ENCODE peak calls at places on chromosomes 3 and 15, in eight cellular contexts. A, O, Y, W, I, J, V and C are unnamed samples. For H3K4me1, the result is how much of the 10 kb centered on the place peaks cover.

GRCh38 chr3:117788086-117788485 is 1078.5 kb downstream of the TUSC7 start:
- DNase-seq in A (no peak), O (no peak), Y (peak), W (no peak), I (no peak), J (no peak), V (no peak), C (no peak)

GRCh38 chr3:53821631-53822068 is 24.6 kb downstream of the CHDH start:
- DNase-seq in A (no peak), O (no peak), Y (peak), W (no peak), I (no peak), J (no peak), V (no peak), C (no peak)

GRCh38 chr3:16012086-16012485 is 162.4 kb upstream of the GALNT15 start:
- DNase-seq in A (no peak), O (no peak), Y (no peak), W (no peak), I (no peak), J (no peak), V (no peak), C (no peak)

GRCh38 chr3:8767667-8768363 is 1.6 kb downstream of the OXTR start:
- DNase-seq in A (no peak), O (peak), Y (peak), W (no peak), I (peak), J (peak), V (no peak), C (peak)

GRCh38 chr15:74958908-74959642 is 2.5 kb upstream of the RPP25 start:
- DNase-seq in A (no peak), O (no peak), Y (no peak), W (no peak), I (no peak), J (no peak), V (no peak), C (no peak)

GRCh38 chr15:74961616-74962015 is 5.0 kb upstream of the RPP25 start:
- DNase-seq in A (no peak), O (no peak), Y (no peak), W (no peak), I (no peak), J (no peak), V (no peak), C (no peak)

GRCh38 chr3:193798097-193798496 is 205.1 kb downstream of the OPA1 start:
- DNase-seq in A (no peak), O (no peak), Y (no peak), W (no peak), I (no peak), J (no peak), V (no peak), C (no peak)

GRCh38 chr15:89177633-89178306 is 43.6 kb downstream of the RLBP1 start:
- DNase-seq in A (peak), O (peak), Y (peak), W (no peak), I (peak), J (no peak), V (peak), C (peak)

GRCh38 chr15:101063891-101064794 is 145.0 kb downstream of the LRRK1 start:
- DNase-seq in A (no peak), O (peak), Y (peak), W (peak), I (peak), J (no peak), V (no peak), C (no peak)

GRCh38 chr3:32432045-32432710 is 40.5 kb downstream of the CMTM7 start:
- DNase-seq in A (no peak), O (no peak), Y (peak), W (no peak), I (no peak), J (no peak), V (no peak), C (no peak)

GRCh38 chr3:128242818-128243601 is 89.7 kb downstream of the EEFSEC start:
- DNase-seq in A (no peak), O (no peak), Y (no peak), W (no peak), I (no peak), J (peak), V (no peak), C (no peak)

GRCh38 chr15:93178371-93178770 is 89.4 kb upstream of the RGMA start:
- DNase-seq in A (no peak), O (no peak), Y (no peak), W (no peak), I (no peak), J (no peak), V (no peak), C (no peak)

GRCh38 chr3:123420416-123420968 is 28.4 kb downstream of the ADCY5 start:
- DNase-seq in A (no peak), O (no peak), Y (no peak), W (peak), I (no peak), J (no peak), V (no peak), C (no peak)

GRCh38 chr3:133413166-133414020 is 13.5 kb downstream of the BFSP2 start:
- DNase-seq in A (no peak), O (no peak), Y (no peak), W (no peak), I (no peak), J (no peak), V (no peak), C (no peak)

GRCh38 chr3:40109641-40110490 is 199.6 kb upstream of the EIF1B start:
- DNase-seq in A (no peak), O (peak), Y (no peak), W (no peak), I (no peak), J (no peak), V (no peak), C (no peak)

GRCh38 chr15:43886558-43886957 is 59.8 kb downstream of the WDR76 start:
- DNase-seq in A (no peak), O (no peak), Y (no peak), W (no peak), I (no peak), J (no peak), V (no peak), C (no peak)

GRCh38 chr3:38107911-38108648 is 28.8 kb downstream of the ACAA1 start:
- DNase-seq in A (no peak), O (no peak), Y (peak), W (no peak), I (no peak), J (no peak), V (no peak), C (no peak)

GRCh38 chr3:16447156-16447555 is 66.3 kb downstream of the RFTN1 start:
- DNase-seq in A (no peak), O (no peak), Y (no peak), W (no peak), I (no peak), J (no peak), V (no peak), C (no peak)

GRCh38 chr3:169619793-169620192 is 43.7 kb downstream of the MECOM start:
- DNase-seq in A (no peak), O (no peak), Y (no peak), W (no peak), I (no peak), J (no peak), V (no peak), C (no peak)

GRCh38 chr3:44478606-44479094 is 1.2 kb upstream of the ZNF445 start:
- DNase-seq in A (no peak), O (peak), Y (no peak), W (no peak), I (no peak), J (no peak), V (no peak), C (no peak)

GRCh38 chr3:142003291-142003690 is 126.8 kb downstream of the ATP1B3 start:
- DNase-seq in A (no peak), O (no peak), Y (no peak), W (no peak), I (no peak), J (no peak), V (no peak), C (no peak)

GRCh38 chr3:171563298-171563697 is 103.1 kb upstream of the TNIK start:
- DNase-seq in A (no peak), O (no peak), Y (no peak), W (no peak), I (no peak), J (no peak), V (no peak), C (no peak)

GRCh38 chr15:57582080-57582479 is 9.6 kb upstream of the MYZAP start:
- DNase-seq in A (no peak), O (no peak), Y (no peak), W (no peak), I (no peak), J (no peak), V (no peak), C (no peak)

GRCh38 chr3:33064929-33065328 is 32.0 kb downstream of the GLB1 start:
- DNase-seq in A (no peak), O (peak), Y (no peak), W (no peak), I (no peak), J (no peak), V (no peak), C (no peak)

GRCh38 chr15:101167791-101168462 is 83.9 kb downstream of the CHSY1 start:
- DNase-seq in A (no peak), O (peak), Y (peak), W (peak), I (peak), J (no peak), V (peak), C (peak)

GRCh38 chr3:149717391-149718056 is 34.8 kb downstream of the COMMD2 start:
- DNase-seq in A (no peak), O (peak), Y (peak), W (no peak), I (peak), J (no peak), V (peak), C (peak)

GRCh38 chr3:197298341-197298857 is at the start of gene DLG1:
- DNase-seq in A (peak), O (peak), Y (peak), W (peak), I (peak), J (no peak), V (peak), C (peak)
- TF ChIP-seq POLR2A in A (peak), O (peak), Y (no peak), W (no peak), I (peak), J (peak), V (peak), C (peak)

GRCh38 chr3:98893740-98894139 is 7.8 kb downstream of the DCBLD2 start:
- DNase-seq in A (no peak), O (no peak), Y (no peak), W (no peak), I (no peak), J (no peak), V (no peak), C (no peak)
- H3K4me1 ChIP-seq in A (under half), O (half or more), Y (under half), W (under half), I (under half), J (under half), V (half or more), C (under half)

GRCh38 chr15:60529332-60529731 is 50.4 kb upstream of the ICE2 start:
- DNase-seq in A (no peak), O (no peak), Y (no peak), W (no peak), I (no peak), J (no peak), V (no peak), C (peak)

GRCh38 chr15:60525640-60526039 is 46.7 kb upstream of the ICE2 start:
- DNase-seq in A (no peak), O (no peak), Y (no peak), W (no peak), I (no peak), J (no peak), V (no peak), C (no peak)

GRCh38 chr15:60523056-60523455 is 44.1 kb upstream of the ICE2 start:
- DNase-seq in A (no peak), O (no peak), Y (no peak), W (no peak), I (no peak), J (no peak), V (no peak), C (no peak)

GRCh38 chr15:60528530-60528929 is 49.6 kb upstream of the ICE2 start:
- DNase-seq in A (no peak), O (no peak), Y (no peak), W (no peak), I (no peak), J (no peak), V (no peak), C (no peak)

DNA sequence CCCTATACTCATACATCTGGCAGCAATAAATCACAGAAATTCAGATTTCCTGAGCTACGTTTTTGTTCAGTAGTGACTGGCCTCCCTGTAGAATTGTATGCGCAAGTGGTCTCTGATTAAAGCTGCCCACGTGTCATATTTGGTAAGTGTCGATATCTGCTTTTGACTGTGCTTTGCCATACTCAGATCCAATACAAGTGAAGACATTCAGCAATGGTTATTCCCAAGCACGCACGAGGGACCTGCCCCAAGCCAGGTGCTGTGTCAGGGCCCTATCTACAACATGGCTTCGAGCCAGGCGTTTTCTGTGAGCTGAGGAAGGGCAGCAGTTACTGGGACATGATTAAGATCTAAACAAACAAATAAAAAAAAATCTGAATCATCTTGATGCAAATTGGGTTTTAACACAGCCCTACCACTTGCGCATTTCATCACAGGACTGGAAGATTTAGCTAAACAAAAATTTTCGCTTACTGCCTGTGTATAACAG is 47.2 kb upstream of the ICE2 start:
- DNase-seq in A (no peak), O (no peak), Y (peak), W (no peak), I (no peak), J (no peak), V (no peak), C (peak)
- TF ChIP-seq POLR2AphosphoS5 in A (no peak), O (no peak), Y (no peak), W (no peak), I (no peak), J (no peak), V (no peak), C (peak)

GRCh38 chr3:184314700-184315505 is 497 bp downstream of the EIF4G1 start:
- DNase-seq in A (no peak), O (peak), Y (peak), W (peak), I (peak), J (peak), V (no peak), C (peak)
- TF ChIP-seq POLR2A in A (peak), O (peak), Y (no peak), W (peak), I (peak), J (peak), V (peak), C (peak)